ENCODE peak calls at places on chromosomes 7 and 10, in four cellular contexts. Q is SK-N-SH, F is H1, T is GM12878. A is an unnamed sample.

GRCh38 chr10:36036137-36036536 is 394.0 kb upstream of the FZD8 start:
- DNase-seq in F (no peak), Q (no peak), T (no peak), A (no peak)

GRCh38 chr7:43314379-43315158 is 202.1 kb downstream of the HECW1 start:
- DNase-seq in T (no peak), F (no peak), Q (no peak), A (no peak)

GRCh38 chr7:49775949-49776443 is 2.6 kb downstream of the VWC2 start:
- DNase-seq in T (no peak), Q (no peak), F (no peak), A (no peak)

GRCh38 chr7:47647213-47647985 is 65.5 kb upstream of the TNS3 start:
- DNase-seq in F (no peak), Q (no peak), T (no peak), A (no peak)

GRCh38 chr7:113394856-113395255 is 276.5 kb upstream of the SMIM30 start:
- DNase-seq in T (no peak), F (peak), Q (no peak), A (no peak)

GRCh38 chr10:74991435-74991834 is 120.0 kb upstream of the SAMD8 start:
- DNase-seq in T (no peak), F (no peak), Q (peak), A (peak)

GRCh38 chr10:59595584-59595983 is 114.1 kb downstream of the SLC16A9 start:
- DNase-seq in Q (peak), F (no peak), T (no peak), A (no peak)

GRCh38 chr7:139893999-139894398 is 64.9 kb downstream of the TBXAS1 start:
- DNase-seq in T (no peak), Q (no peak), F (no peak), A (no peak)

GRCh38 chr10:130557181-130557580 is 421.0 kb downstream of the GLRX3 start:
- DNase-seq in Q (no peak), F (no peak), T (no peak), A (no peak)

GRCh38 chr10:6721480-6721879 is 141.4 kb upstream of the PRKCQ start:
- DNase-seq in F (no peak), Q (peak), T (no peak), A (no peak)

GRCh38 chr7:8131694-8132605 is 130.0 kb downstream of the ICA1 start:
- DNase-seq in F (no peak), T (peak), Q (no peak), A (peak)

GRCh38 chr7:151272410-151272809 is 23.9 kb upstream of the SMARCD3 start:
- DNase-seq in T (no peak), F (no peak), Q (no peak), A (no peak)

GRCh38 chr7:36439624-36440023 is 50.0 kb downstream of the ANLN start:
- DNase-seq in F (no peak), T (no peak), Q (no peak), A (no peak)

GRCh38 chr10:57867226-57867625 is 400.5 kb downstream of the IPMK start:
- DNase-seq in F (no peak), Q (no peak), T (no peak), A (no peak)

GRCh38 chr7:18226598-18226997 is 199.0 kb upstream of the PRPS1L1 start:
- DNase-seq in F (no peak), Q (no peak), T (no peak), A (no peak)

GRCh38 chr10:61836233-61836887 is 65.1 kb upstream of the ARID5B start:
- DNase-seq in T (no peak), Q (no peak), F (no peak), A (no peak)

GRCh38 chr7:136086712-136087111 is 109.6 kb upstream of the MTPN start:
- DNase-seq in T (peak), Q (peak), F (peak), A (peak)

GRCh38 chr10:33136271-33136670 is 178.2 kb upstream of the ITGB1 start:
- DNase-seq in T (peak), Q (no peak), F (no peak), A (no peak)

GRCh38 chr10:72387187-72387586 is 32.5 kb upstream of the DNAJB12 start:
- DNase-seq in Q (no peak), F (no peak), T (no peak), A (no peak)

GRCh38 chr7:121337398-121337797 is 8.6 kb downstream of the WNT16 start:
- DNase-seq in T (no peak), F (no peak), Q (peak), A (no peak)

GRCh38 chr7:142883571-142884284 is 1.8 kb downstream of the TRPV6 start:
- DNase-seq in F (no peak), T (no peak), Q (no peak), A (no peak)

GRCh38 chr10:122163182-122164027 is 107.7 kb upstream of the BTBD16 start:
- DNase-seq in Q (peak), F (peak), T (no peak), A (no peak)

GRCh38 chr10:33271969-33272583 is 62.4 kb downstream of the NRP1 start:
- DNase-seq in T (no peak), Q (peak), F (no peak), A (no peak)

GRCh38 chr7:25208525-25209221 is 19.6 kb downstream of the NPVF start:
- DNase-seq in T (no peak), F (no peak), Q (no peak), A (no peak)

GRCh38 chr10:113060221-113061053 is 110.4 kb downstream of the TCF7L2 start:
- DNase-seq in Q (no peak), F (no peak), T (no peak), A (peak)

GRCh38 chr10:117005454-117006055 is 568 bp upstream of the SHTN1 start:
- DNase-seq in Q (no peak), F (no peak), T (no peak), A (peak)

GRCh38 chr10:5831446-5831782 is 18.2 kb upstream of the GDI2 start:
- DNase-seq in Q (no peak), T (no peak), F (no peak), A (no peak)

GRCh38 chr10:80443531-80443974 is 10.6 kb upstream of the TSPAN14 start:
- DNase-seq in F (no peak), T (no peak), Q (peak), A (peak)

GRCh38 chr10:20991526-20991925 is 94.4 kb upstream of the NEBL start:
- DNase-seq in F (no peak), Q (no peak), T (no peak), A (no peak)
- TF ChIP-seq NRF1 in F (no peak), Q (no peak), T (no peak), A (no peak)

GRCh38 chr7:23494009-23494408 is 23.7 kb upstream of the IGF2BP3 start:
- DNase-seq in F (no peak), T (no peak), Q (no peak), A (no peak)
- TF ChIP-seq NRF1 in F (no peak), T (no peak), Q (no peak), A (no peak)

DNA sequence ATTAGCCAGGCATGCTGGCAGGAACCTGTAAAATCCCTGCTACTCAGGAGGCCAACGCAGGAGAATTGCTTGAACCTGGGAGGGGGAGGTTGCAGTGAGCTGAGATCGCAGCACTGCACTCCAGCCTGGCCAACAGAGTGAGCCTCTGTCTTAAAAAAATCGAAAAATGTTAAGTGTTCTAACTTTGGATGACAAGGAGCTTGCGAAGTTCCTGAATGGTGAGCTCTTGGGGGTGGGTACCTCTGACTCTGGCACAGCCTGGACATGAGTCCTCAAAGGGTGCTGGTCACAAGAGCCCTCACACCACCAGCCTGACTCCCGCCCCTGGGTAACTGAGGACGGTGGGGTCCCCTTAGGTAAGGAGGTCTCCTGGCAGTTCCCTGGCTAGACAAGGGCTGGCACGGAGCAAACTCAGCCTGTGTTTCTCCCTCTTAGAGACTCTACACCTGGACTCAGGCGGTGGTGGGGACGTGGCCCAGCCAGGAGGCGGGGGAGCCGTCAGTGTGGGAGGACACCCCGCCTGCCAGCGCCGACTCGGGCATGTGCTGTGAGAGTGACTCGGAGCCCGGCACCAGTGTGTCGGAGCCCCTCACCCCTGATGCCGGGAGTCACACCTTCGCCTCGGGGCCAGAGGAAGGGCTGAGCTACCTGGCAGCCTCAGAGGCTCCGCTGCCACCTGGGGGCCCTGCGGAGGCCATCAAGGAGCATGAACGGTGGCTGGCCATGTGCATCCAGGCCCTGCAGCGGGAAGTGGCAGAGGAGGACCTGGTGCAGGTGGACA is 24.1 kb downstream of the AMZ1 start:
- DNase-seq in Q (no peak), F (no peak), T (no peak), A (no peak)
- TF ChIP-seq NRF1 in Q (no peak), F (no peak), T (no peak), A (no peak)

DNA sequence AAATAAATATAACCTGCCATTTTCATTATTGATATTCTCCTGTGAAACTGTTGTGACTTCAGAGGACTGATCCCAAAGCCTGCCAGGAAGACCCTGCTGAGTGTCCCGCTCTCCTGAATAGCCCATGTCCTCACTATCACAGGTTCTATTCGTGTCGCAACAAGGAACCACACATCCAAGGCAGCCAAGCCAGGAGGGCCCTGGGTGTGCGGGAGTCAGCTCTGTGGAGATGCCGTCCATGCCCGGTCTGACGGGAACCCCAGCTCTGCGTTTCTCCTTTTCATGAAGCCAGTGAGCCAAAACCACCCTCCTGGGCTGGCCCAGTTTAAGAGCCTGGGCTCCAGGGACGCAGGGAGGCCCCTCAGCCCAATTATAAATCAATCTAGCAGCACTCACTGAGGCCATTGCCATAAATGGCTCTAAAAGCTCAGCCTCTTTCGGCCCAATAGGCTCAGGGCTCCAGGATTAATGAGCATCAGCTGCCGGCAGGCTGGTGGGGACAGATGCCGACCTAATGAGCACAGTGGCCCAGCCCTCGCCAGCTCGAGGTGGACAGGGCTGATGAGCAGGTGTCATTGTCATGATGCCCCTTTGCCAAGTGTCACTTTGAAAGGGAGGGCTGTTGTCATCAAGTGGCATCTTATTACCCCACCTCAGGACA is 177.9 kb downstream of the PLXNA4 start:
- DNase-seq in Q (no peak), T (no peak), F (no peak), A (no peak)
- TF ChIP-seq NRF1 in Q (no peak), T (no peak), F (no peak), A (no peak)

DNA sequence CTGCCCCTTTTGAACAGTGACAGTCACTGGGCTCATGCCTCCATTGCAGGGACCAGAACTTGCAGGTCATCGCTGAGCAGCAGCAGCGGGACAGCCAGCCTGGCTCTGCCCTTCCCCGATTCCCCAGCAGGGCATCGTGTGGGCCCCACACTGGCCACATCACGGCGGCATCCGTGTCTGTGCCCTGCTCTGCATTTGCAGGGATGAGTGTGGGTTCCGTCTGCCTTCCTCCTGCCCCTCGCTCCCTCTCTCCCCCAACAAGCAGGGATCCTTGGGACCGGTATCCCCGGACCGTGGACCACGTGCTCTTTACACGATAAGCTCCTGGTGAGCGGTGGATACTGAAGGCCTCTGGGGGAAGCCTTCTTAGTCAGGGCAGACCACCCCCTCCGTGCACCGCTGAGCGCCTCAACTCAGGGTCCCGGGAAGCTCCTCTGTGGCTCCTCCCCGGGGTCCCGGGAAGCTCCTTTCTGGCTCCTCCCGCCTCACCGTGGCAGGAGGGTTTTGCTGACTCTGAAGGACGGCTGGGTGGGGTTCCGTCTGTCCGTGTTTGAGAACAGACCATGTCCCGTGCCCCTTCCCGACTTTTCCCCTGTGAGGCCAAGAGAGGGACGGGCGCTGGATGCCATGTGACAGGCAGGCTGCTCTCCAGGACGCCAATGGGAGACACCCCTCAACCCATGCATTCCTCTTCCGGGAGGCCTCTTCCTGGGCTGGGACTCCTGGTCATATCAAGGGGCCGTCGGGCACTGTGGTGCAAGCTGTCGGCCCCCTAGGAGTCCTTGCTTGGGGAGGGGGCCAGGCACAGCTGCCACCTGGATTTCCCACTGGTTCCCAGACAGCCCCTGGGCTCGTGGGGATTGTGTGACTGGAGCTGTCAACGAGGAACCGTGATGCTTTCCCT is 23.5 kb upstream of the NKX6-2 start:
- DNase-seq in T (no peak), F (no peak), Q (no peak), A (no peak)
- TF ChIP-seq NRF1 in T (no peak), F (no peak), Q (no peak), A (no peak)

GRCh38 chr7:20310963-20311742 is 19.5 kb upstream of the ITGB8 start:
- DNase-seq in Q (no peak), T (peak), F (no peak), A (peak)
- TF ChIP-seq NRF1 in Q (no peak), T (no peak), F (no peak), A (no peak)

GRCh38 chr7:13016036-13016581 is 328.7 kb downstream of the ARL4A start:
- DNase-seq in T (no peak), F (no peak), Q (no peak), A (no peak)

GRCh38 chr7:13017881-13018280 is 330.4 kb downstream of the ARL4A start:
- DNase-seq in F (no peak), Q (no peak), T (no peak), A (no peak)

GRCh38 chr7:13021566-13021965 is 334.1 kb downstream of the ARL4A start:
- DNase-seq in Q (no peak), T (no peak), F (no peak), A (no peak)

GRCh38 chr7:13017325-13017853 is 330.0 kb downstream of the ARL4A start:
- DNase-seq in F (no peak), T (no peak), Q (no peak), A (peak)

DNA sequence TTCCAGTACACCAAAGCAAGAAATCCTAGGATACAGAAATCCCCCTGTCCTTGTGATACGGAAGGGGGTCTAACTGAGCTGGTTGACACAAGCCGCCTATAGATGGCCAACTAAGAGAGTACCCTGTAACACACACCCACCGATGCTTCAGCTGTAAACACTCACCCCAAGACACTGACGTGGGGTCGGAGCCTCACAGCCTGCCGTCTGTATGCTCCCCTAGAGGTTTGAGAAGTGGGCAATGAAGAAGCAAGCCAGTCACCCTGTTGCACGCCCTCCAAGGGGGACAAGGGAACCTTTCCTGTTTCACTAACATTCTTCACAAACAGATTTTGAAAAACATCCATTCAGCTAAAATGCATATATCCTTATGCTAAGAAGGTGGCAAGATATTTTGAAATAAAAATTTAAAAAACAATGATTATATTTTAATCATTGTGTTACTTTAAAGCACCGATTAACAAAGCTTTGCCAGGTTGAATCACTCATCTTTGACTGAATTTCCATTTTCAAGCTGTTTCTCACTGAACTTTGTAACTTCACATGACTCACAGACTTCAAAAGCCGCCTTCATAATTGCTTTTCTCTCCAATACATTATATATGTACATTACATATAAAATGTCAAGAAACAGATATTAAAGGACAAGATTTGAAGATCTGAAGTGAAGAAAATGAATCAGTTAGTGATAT is 329.3 kb downstream of the ARL4A start:
- DNase-seq in Q (no peak), F (no peak), T (no peak), A (no peak)
- TF ChIP-seq NRF1 in Q (no peak), F (no peak), T (no peak), A (no peak)